ENCODE peak calls at places on chromosome 17, in five cellular contexts. Q is IMR-90, F is GM12878, C is SK-N-SH, N is K562. V is an unnamed sample.
A peak's percentile ranks its signal among the peaks of the same experiment; 100 is the strongest.

GRCh38 chr17:18166894-18167293 is 16.7 kb upstream of the ALKBH5 start:
- DNase-seq in Q (no peak), F (no peak), C (no peak), N (no peak), V (no peak)

GRCh38 chr17:16178836-16179235 is 36.5 kb downstream of the NCOR1 start:
- DNase-seq in Q (peak; percentile 56), F (no peak), C (no peak), N (no peak), V (no peak)

GRCh38 chr17:27455914-27456680 is at the start of gene KSR1:
- DNase-seq in Q (peak; percentile 72), F (no peak), C (peak; percentile 93), N (peak; percentile 92), V (peak; percentile 82)

GRCh38 chr17:77891602-77892001 is 66.9 kb upstream of the TNRC6C start:
- DNase-seq in Q (no peak), F (no peak), C (no peak), N (no peak), V (no peak)

GRCh38 chr17:8163978-8164814 is 1.4 kb upstream of the VAMP2 start:
- DNase-seq in Q (peak; percentile 59), F (no peak), C (no peak), N (peak; percentile 78), V (peak; percentile 76)

GRCh38 chr17:59756236-59756818 is 48.9 kb downstream of the VMP1 start:
- DNase-seq in Q (peak; percentile 74), F (no peak), C (no peak), N (no peak), V (peak; percentile 99)

GRCh38 chr17:56635640-56636039 is 42.1 kb downstream of the NOG start:
- DNase-seq in Q (no peak), F (no peak), C (no peak), N (no peak), V (no peak)

GRCh38 chr17:28447396-28447760 is 26.1 kb upstream of the SLC13A2 start:
- DNase-seq in Q (no peak), F (no peak), C (no peak), N (no peak), V (no peak)

GRCh38 chr17:60135951-60136666 is 13.7 kb upstream of the CA4 start:
- DNase-seq in Q (no peak), F (no peak), C (no peak), N (no peak), V (no peak)

GRCh38 chr17:40086150-40087044 is 14.0 kb downstream of the NR1D1 start:
- DNase-seq in Q (no peak), F (no peak), C (peak; percentile 92), N (peak; percentile 89), V (peak; percentile 85)

GRCh38 chr17:3693829-3694231 is 2.1 kb downstream of the P2RX5 start:
- DNase-seq in Q (no peak), F (peak; percentile 91), C (no peak), N (no peak), V (no peak)

GRCh38 chr17:71071837-71072236 is 902.5 kb downstream of the KCNJ2 start:
- DNase-seq in Q (peak; percentile 99), F (no peak), C (peak; percentile 5), N (no peak), V (peak; percentile 92)

GRCh38 chr17:79341816-79342215 is 267.2 kb downstream of the ENGASE start:
- DNase-seq in Q (no peak), F (no peak), C (no peak), N (no peak), V (no peak)

GRCh38 chr17:15955793-15956541 is 11.0 kb downstream of the ADORA2B start:
- DNase-seq in Q (no peak), F (no peak), C (no peak), N (peak; percentile 53), V (no peak)

GRCh38 chr17:65181237-65182061 is 44.3 kb downstream of the RGS9 start:
- DNase-seq in Q (no peak), F (peak; percentile 90), C (no peak), N (no peak), V (no peak)

GRCh38 chr17:28901866-28902818 is 737 bp downstream of the DHRS13 start:
- DNase-seq in Q (no peak), F (no peak), C (peak; percentile 83), N (peak; percentile 80), V (peak; percentile 36)

GRCh38 chr17:79952915-79953314 is 82.8 kb downstream of the TBC1D16 start:
- DNase-seq in Q (no peak), F (no peak), C (peak; percentile 21), N (no peak), V (no peak)

GRCh38 chr17:36482611-36483504 is 3.6 kb upstream of the ZNHIT3 start:
- DNase-seq in Q (peak; percentile 71), F (peak; percentile 9), C (peak; percentile 97), N (peak; percentile 90), V (peak; percentile 87)

GRCh38 chr17:21005803-21006202 is 37.0 kb downstream of the USP22 start:
- DNase-seq in Q (no peak), F (no peak), C (no peak), N (no peak), V (no peak)

GRCh38 chr17:56679767-56680422 is 86.4 kb downstream of the NOG start:
- DNase-seq in Q (no peak), F (no peak), C (no peak), N (no peak), V (no peak)

GRCh38 chr17:50199651-50200446 is 1.6 kb downstream of the COL1A1 start:
- DNase-seq in Q (peak; percentile 93), F (no peak), C (peak; percentile 89), N (peak; percentile 96), V (peak; percentile 96)

GRCh38 chr17:78318407-78318806 is 41.5 kb downstream of the SOCS3 start:
- DNase-seq in Q (no peak), F (no peak), C (peak; percentile 22), N (no peak), V (no peak)

GRCh38 chr17:60506312-60506711 is 19.7 kb downstream of the APPBP2 start:
- DNase-seq in Q (peak; percentile 95), F (no peak), C (no peak), N (no peak), V (no peak)

GRCh38 chr17:48791128-48792032 is 25.6 kb downstream of the TTLL6 start:
- DNase-seq in Q (peak; percentile 79), F (peak; percentile 57), C (peak; percentile 53), N (peak; percentile 75), V (peak; percentile 92)

GRCh38 chr17:58308173-58308984 is 20.2 kb downstream of the TSPOAP1 start:
- DNase-seq in Q (no peak), F (no peak), C (peak; percentile 71), N (no peak), V (peak; percentile 46)

GRCh38 chr17:38431343-38432145 is 3.3 kb downstream of the ARHGAP23 start:
- DNase-seq in Q (no peak), F (no peak), C (no peak), N (no peak), V (no peak)

GRCh38 chr17:5854871-5855554 is 215.2 kb upstream of the WSCD1 start:
- DNase-seq in Q (no peak), F (no peak), C (no peak), N (no peak), V (no peak)

GRCh38 chr17:74523308-74523707 is 8.0 kb downstream of the CD300LB start:
- DNase-seq in Q (no peak), F (no peak), C (no peak), N (no peak), V (no peak)

GRCh38 chr17:19404264-19404663 is 6.8 kb upstream of the RNF112 start:
- DNase-seq in Q (no peak), F (no peak), C (no peak), N (no peak), V (no peak)

GRCh38 chr17:48542114-48542955 is 2.6 kb downstream of the HOXB2 start:
- DNase-seq in Q (peak; percentile 34), F (no peak), C (no peak), N (no peak), V (no peak)

GRCh38 chr17:64992325-64992802 is 64.2 kb downstream of the GNA13 start:
- DNase-seq in Q (peak; percentile 52), F (no peak), C (no peak), N (no peak), V (peak; percentile 86)

GRCh38 chr17:58156839-58157803 is 8.9 kb downstream of the OR4D1 start:
- DNase-seq in Q (no peak), F (no peak), C (peak; percentile 85), N (peak; percentile 33), V (peak; percentile 56)

GRCh38 chr17:3663102-3664011 is 5.0 kb downstream of the TAX1BP3 start:
- DNase-seq in Q (no peak), F (no peak), C (no peak), N (no peak), V (no peak)

GRCh38 chr17:69414408-69415274 is at the start of gene MAP2K6:
- DNase-seq in Q (peak; percentile 65), F (peak; percentile 60), C (peak; percentile 79), N (peak; percentile 34), V (peak; percentile 85)
- TF ChIP-seq RCOR1 in Q (no peak), F (no peak), C (no peak), N (peak; percentile 15), V (no peak)

GRCh38 chr17:30095507-30096244 is 20.9 kb upstream of the NSRP1 start:
- DNase-seq in Q (peak; percentile 82), F (peak; percentile 36), C (peak; percentile 18), N (peak; percentile 25), V (peak; percentile 79)
- TF ChIP-seq RFX5 in Q (no peak), F (no peak), C (no peak), N (no peak), V (no peak)

GRCh38 chr17:44907696-44908470 is 7.4 kb downstream of the GFAP start:
- DNase-seq in Q (no peak), F (no peak), C (no peak), N (no peak), V (no peak)

GRCh38 chr17:44905006-44906000 is 6.1 kb upstream of the EFTUD2 start:
- DNase-seq in Q (peak; percentile 11), F (no peak), C (peak; percentile 20), N (no peak), V (no peak)

GRCh38 chr17:44904001-44904984 is 5.0 kb upstream of the EFTUD2 start:
- DNase-seq in Q (no peak), F (no peak), C (no peak), N (no peak), V (no peak)

GRCh38 chr17:44906987-44907681 is 7.9 kb upstream of the EFTUD2 start:
- DNase-seq in Q (peak; percentile 38), F (no peak), C (no peak), N (peak; percentile 74), V (no peak)

GRCh38 chr17:44906010-44906646 is 6.9 kb upstream of the EFTUD2 start:
- DNase-seq in Q (peak; percentile 96), F (no peak), C (no peak), N (no peak), V (peak; percentile 74)
- TF ChIP-seq RCOR1 in Q (peak; percentile 80), F (no peak), C (no peak), N (peak; percentile 82), V (no peak)

GRCh38 chr17:82332669-82333278 is 792 bp downstream of the SECTM1 start:
- DNase-seq in Q (peak; percentile 55), F (no peak), C (peak; percentile 78), N (peak; percentile 74), V (peak; percentile 58)

GRCh38 chr17:82328994-82329507 is 4.5 kb downstream of the SECTM1 start:
- DNase-seq in Q (no peak), F (no peak), C (no peak), N (no peak), V (no peak)

GRCh38 chr17:82329683-82330321 is 3.8 kb downstream of the SECTM1 start:
- DNase-seq in Q (no peak), F (no peak), C (no peak), N (no peak), V (no peak)

GRCh38 chr17:82331345-82331939 is 2.1 kb downstream of the SECTM1 start:
- DNase-seq in Q (no peak), F (no peak), C (no peak), N (no peak), V (no peak)

GRCh38 chr17:82330322-82331239 is 3.0 kb downstream of the SECTM1 start:
- DNase-seq in Q (peak; percentile 67), F (no peak), C (peak; percentile 99), N (peak; percentile 68), V (no peak)
- TF ChIP-seq RFX5 in Q (no peak), F (no peak), C (no peak), N (no peak), V (no peak)

V was measured in A549.